ENCODE peak calls at places on chromosomes 4 and X, in seven cellular contexts. One of them, this sample, is unnamed.
A peak's percentile ranks its signal among the peaks of the same experiment; 100 is the strongest.

GRCh38 chr4:14338206-14338605 is 664.1 kb upstream of the CPEB2 start:
- DNase-seq in A549: no peak
- DNase-seq in breast epithelium: no peak
- DNase-seq in tibial nerve: no peak
- DNase-seq in IMR-90: peak; percentile 15
- DNase-seq in Peyer's patch: no peak
- DNase-seq in upper lobe of left lung: no peak
- DNase-seq in this sample: no peak

GRCh38 chr4:43816107-43816506 is 632.5 kb downstream of the KCTD8 start:
- DNase-seq in A549: no peak
- DNase-seq in breast epithelium: no peak
- DNase-seq in upper lobe of left lung: no peak
- DNase-seq in Peyer's patch: no peak
- DNase-seq in tibial nerve: no peak
- DNase-seq in IMR-90: no peak
- DNase-seq in this sample: no peak

GRCh38 chrX:125894947-125895346 is 271.1 kb downstream of the DCAF12L2 start:
- DNase-seq in IMR-90: no peak
- DNase-seq in Peyer's patch: no peak
- DNase-seq in A549: no peak
- DNase-seq in breast epithelium: no peak
- DNase-seq in tibial nerve: no peak
- DNase-seq in upper lobe of left lung: no peak
- DNase-seq in this sample: no peak

GRCh38 chr4:176320340-176320975 is 692 bp downstream of the SPCS3 start:
- DNase-seq in A549: peak; percentile 71
- DNase-seq in IMR-90: peak; percentile 84
- DNase-seq in tibial nerve: peak; percentile 83
- DNase-seq in breast epithelium: peak; percentile 81
- DNase-seq in Peyer's patch: peak; percentile 89
- DNase-seq in upper lobe of left lung: peak; percentile 93
- DNase-seq in this sample: peak; percentile 94

GRCh38 chr4:158163941-158164665 is 8.7 kb downstream of the GASK1B start:
- DNase-seq in A549: no peak
- DNase-seq in tibial nerve: no peak
- DNase-seq in Peyer's patch: no peak
- DNase-seq in breast epithelium: no peak
- DNase-seq in IMR-90: no peak
- DNase-seq in upper lobe of left lung: no peak
- DNase-seq in this sample: no peak

GRCh38 chrX:21295246-21295820 is 78.9 kb upstream of the CNKSR2 start:
- DNase-seq in breast epithelium: no peak
- DNase-seq in IMR-90: no peak
- DNase-seq in upper lobe of left lung: no peak
- DNase-seq in A549: peak; percentile 0
- DNase-seq in Peyer's patch: no peak
- DNase-seq in tibial nerve: no peak
- DNase-seq in this sample: no peak

GRCh38 chrX:112147206-112147605 is 64.6 kb upstream of the TRPC5 start:
- DNase-seq in tibial nerve: no peak
- DNase-seq in A549: peak; percentile 1
- DNase-seq in IMR-90: peak; percentile 29
- DNase-seq in breast epithelium: no peak
- DNase-seq in upper lobe of left lung: no peak
- DNase-seq in Peyer's patch: no peak
- DNase-seq in this sample: peak; percentile 20

GRCh38 chr4:38137080-38137479 is 176.9 kb downstream of the PTTG2 start:
- DNase-seq in upper lobe of left lung: no peak
- DNase-seq in A549: no peak
- DNase-seq in Peyer's patch: no peak
- DNase-seq in IMR-90: no peak
- DNase-seq in tibial nerve: no peak
- DNase-seq in breast epithelium: no peak
- DNase-seq in this sample: no peak

GRCh38 chr4:120299631-120300030 is 233.0 kb upstream of the MAD2L1 start:
- DNase-seq in upper lobe of left lung: no peak
- DNase-seq in A549: no peak
- DNase-seq in Peyer's patch: no peak
- DNase-seq in tibial nerve: no peak
- DNase-seq in breast epithelium: no peak
- DNase-seq in IMR-90: no peak
- DNase-seq in this sample: no peak

GRCh38 chrX:151177141-151178027 is 1.0 kb downstream of the GPR50 start:
- DNase-seq in breast epithelium: no peak
- DNase-seq in Peyer's patch: no peak
- DNase-seq in IMR-90: no peak
- DNase-seq in upper lobe of left lung: no peak
- DNase-seq in tibial nerve: no peak
- DNase-seq in A549: no peak
- DNase-seq in this sample: no peak

GRCh38 chrX:129833153-129834004 is 10.3 kb downstream of the ZDHHC9 start:
- DNase-seq in IMR-90: peak; percentile 73
- DNase-seq in A549: no peak
- DNase-seq in Peyer's patch: no peak
- DNase-seq in upper lobe of left lung: peak; percentile 27
- DNase-seq in tibial nerve: no peak
- DNase-seq in breast epithelium: no peak
- DNase-seq in this sample: no peak

GRCh38 chrX:44953734-44954502 is 80.9 kb downstream of the KDM6A start:
- DNase-seq in upper lobe of left lung: peak; percentile 71
- DNase-seq in breast epithelium: no peak
- DNase-seq in Peyer's patch: no peak
- DNase-seq in IMR-90: no peak
- DNase-seq in A549: no peak
- DNase-seq in tibial nerve: no peak
- DNase-seq in this sample: no peak

GRCh38 chrX:136880003-136880451 is 498 bp downstream of the RBMX start:
- DNase-seq in tibial nerve: peak; percentile 17
- DNase-seq in breast epithelium: no peak
- DNase-seq in A549: peak; percentile 18
- DNase-seq in upper lobe of left lung: peak; percentile 22
- DNase-seq in Peyer's patch: no peak
- DNase-seq in IMR-90: no peak
- DNase-seq in this sample: peak; percentile 48

GRCh38 chrX:111511477-111511876 is at the start of gene SERTM2:
- DNase-seq in A549: no peak
- DNase-seq in upper lobe of left lung: no peak
- DNase-seq in breast epithelium: no peak
- DNase-seq in IMR-90: peak; percentile 4
- DNase-seq in Peyer's patch: no peak
- DNase-seq in tibial nerve: no peak
- DNase-seq in this sample: no peak

GRCh38 chr4:47631161-47631560 is 146.1 kb downstream of the ATP10D start:
- DNase-seq in tibial nerve: no peak
- DNase-seq in Peyer's patch: no peak
- DNase-seq in upper lobe of left lung: no peak
- DNase-seq in breast epithelium: no peak
- DNase-seq in IMR-90: no peak
- DNase-seq in A549: no peak
- DNase-seq in this sample: no peak

GRCh38 chr4:78092850-78093249 is 35.7 kb downstream of the FRAS1 start:
- DNase-seq in breast epithelium: no peak
- DNase-seq in IMR-90: no peak
- DNase-seq in Peyer's patch: no peak
- DNase-seq in upper lobe of left lung: no peak
- DNase-seq in A549: no peak
- DNase-seq in tibial nerve: no peak
- DNase-seq in this sample: no peak

GRCh38 chr4:87121332-87122065 is 98.9 kb downstream of the KLHL8 start:
- DNase-seq in A549: no peak
- DNase-seq in IMR-90: peak; percentile 47
- DNase-seq in breast epithelium: no peak
- DNase-seq in tibial nerve: no peak
- DNase-seq in Peyer's patch: no peak
- DNase-seq in upper lobe of left lung: no peak
- DNase-seq in this sample: no peak

GRCh38 chr4:183132081-183132480 is 33.0 kb downstream of the WWC2 start:
- DNase-seq in Peyer's patch: no peak
- DNase-seq in A549: no peak
- DNase-seq in tibial nerve: no peak
- DNase-seq in IMR-90: no peak
- DNase-seq in breast epithelium: no peak
- DNase-seq in upper lobe of left lung: no peak
- DNase-seq in this sample: no peak

GRCh38 chrX:85359051-85359450 is 20.4 kb downstream of the POF1B start:
- DNase-seq in IMR-90: no peak
- DNase-seq in breast epithelium: no peak
- DNase-seq in A549: no peak
- DNase-seq in tibial nerve: no peak
- DNase-seq in Peyer's patch: no peak
- DNase-seq in upper lobe of left lung: no peak
- DNase-seq in this sample: no peak

GRCh38 chrX:75229774-75230173 is 44.1 kb upstream of the UPRT start:
- DNase-seq in Peyer's patch: no peak
- DNase-seq in upper lobe of left lung: no peak
- DNase-seq in tibial nerve: no peak
- DNase-seq in IMR-90: no peak
- DNase-seq in A549: no peak
- DNase-seq in breast epithelium: no peak
- DNase-seq in this sample: no peak

GRCh38 chr4:86586160-86586572 is 7.9 kb upstream of the PTPN13 start:
- DNase-seq in A549: peak; percentile 7
- DNase-seq in IMR-90: no peak
- DNase-seq in upper lobe of left lung: no peak
- DNase-seq in Peyer's patch: no peak
- DNase-seq in breast epithelium: no peak
- DNase-seq in tibial nerve: no peak
- DNase-seq in this sample: no peak

GRCh38 chr4:86451560-86452322 is 91.9 kb upstream of the MAPK10 start:
- DNase-seq in tibial nerve: no peak
- DNase-seq in breast epithelium: no peak
- DNase-seq in Peyer's patch: no peak
- DNase-seq in upper lobe of left lung: no peak
- DNase-seq in A549: peak; percentile 3
- DNase-seq in IMR-90: peak; percentile 30
- DNase-seq in this sample: no peak

GRCh38 chr4:30461218-30461617 is 259.0 kb upstream of the PCDH7 start:
- DNase-seq in A549: no peak
- DNase-seq in upper lobe of left lung: no peak
- DNase-seq in breast epithelium: no peak
- DNase-seq in IMR-90: no peak
- DNase-seq in tibial nerve: no peak
- DNase-seq in Peyer's patch: no peak
- DNase-seq in this sample: no peak

GRCh38 chr4:182922551-182923284 is 5.5 kb upstream of the DCTD start:
- DNase-seq in IMR-90: peak; percentile 84
- DNase-seq in upper lobe of left lung: no peak
- DNase-seq in A549: no peak
- DNase-seq in breast epithelium: no peak
- DNase-seq in Peyer's patch: no peak
- DNase-seq in tibial nerve: no peak
- DNase-seq in this sample: no peak

GRCh38 chr4:134365852-134366251 is 164.3 kb upstream of the PABPC4L start:
- DNase-seq in tibial nerve: no peak
- DNase-seq in A549: peak; percentile 30
- DNase-seq in breast epithelium: no peak
- DNase-seq in IMR-90: peak; percentile 10
- DNase-seq in upper lobe of left lung: no peak
- DNase-seq in Peyer's patch: no peak
- DNase-seq in this sample: no peak

GRCh38 chr4:125316781-125317525 is 2.2 kb downstream of the FAT4 start:
- DNase-seq in breast epithelium: no peak
- DNase-seq in tibial nerve: peak; percentile 18
- DNase-seq in upper lobe of left lung: no peak
- DNase-seq in IMR-90: peak; percentile 35
- DNase-seq in A549: peak; percentile 55
- DNase-seq in Peyer's patch: no peak
- DNase-seq in this sample: peak; percentile 46

GRCh38 chr4:154332681-154333421 is 158.7 kb downstream of the DCHS2 start:
- DNase-seq in IMR-90: peak; percentile 2
- DNase-seq in tibial nerve: peak; percentile 7
- DNase-seq in breast epithelium: no peak
- DNase-seq in Peyer's patch: peak; percentile 64
- DNase-seq in A549: peak; percentile 1
- DNase-seq in upper lobe of left lung: no peak
- DNase-seq in this sample: peak; percentile 25
- H3K4me3 ChIP-seq in IMR-90: peak overlapping the region; percentile 7
- H3K4me3 ChIP-seq in tibial nerve: no peak overlapping the region
- H3K4me3 ChIP-seq in breast epithelium: peak overlapping the region; percentile 14
- H3K4me3 ChIP-seq in Peyer's patch: peak overlapping the region; percentile 25
- H3K4me3 ChIP-seq in A549: no peak overlapping the region
- H3K4me3 ChIP-seq in upper lobe of left lung: peak overlapping the region; percentile 27
- H3K4me3 ChIP-seq in this sample: peak overlapping the region; percentile 14

GRCh38 chr4:60579335-60579734 is 620.8 kb upstream of the ADGRL3 start:
- DNase-seq in A549: no peak
- DNase-seq in breast epithelium: no peak
- DNase-seq in tibial nerve: no peak
- DNase-seq in Peyer's patch: no peak
- DNase-seq in upper lobe of left lung: no peak
- DNase-seq in IMR-90: peak; percentile 40
- DNase-seq in this sample: no peak

GRCh38 chr4:60575336-60575735 is 624.8 kb upstream of the ADGRL3 start:
- DNase-seq in IMR-90: no peak
- DNase-seq in tibial nerve: no peak
- DNase-seq in upper lobe of left lung: no peak
- DNase-seq in Peyer's patch: no peak
- DNase-seq in A549: no peak
- DNase-seq in breast epithelium: no peak
- DNase-seq in this sample: no peak
- TF ChIP-seq POLR2A in IMR-90: no peak
- TF ChIP-seq POLR2A in tibial nerve: no peak
- TF ChIP-seq POLR2A in upper lobe of left lung: no peak
- TF ChIP-seq POLR2A in Peyer's patch: no peak
- TF ChIP-seq POLR2A in A549: no peak
- TF ChIP-seq POLR2A in breast epithelium: no peak
- TF ChIP-seq POLR2A in this sample: no peak

DNA sequence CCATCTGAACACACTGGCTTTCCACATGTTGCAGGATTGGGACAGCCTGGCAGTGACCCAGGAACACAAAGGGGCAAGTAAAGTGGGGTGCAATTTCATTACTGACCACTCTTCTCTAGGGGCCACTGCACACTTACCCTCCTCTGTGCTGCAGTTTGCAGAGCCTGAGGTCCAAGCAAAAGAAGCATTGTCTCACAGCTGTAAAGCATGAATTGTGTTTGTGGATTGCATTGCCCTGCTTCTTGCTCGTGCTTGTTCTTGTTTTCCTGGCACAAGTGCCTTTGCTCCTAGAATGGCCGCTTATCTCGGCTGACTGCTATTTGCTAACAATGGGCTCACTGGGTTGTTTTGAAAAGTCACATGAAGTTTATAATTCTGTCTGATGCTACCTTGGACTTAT is 209.1 kb upstream of the JADE1 start:
- DNase-seq in tibial nerve: peak; percentile 25
- DNase-seq in upper lobe of left lung: peak; percentile 35
- DNase-seq in breast epithelium: no peak
- DNase-seq in A549: no peak
- DNase-seq in IMR-90: peak; percentile 25
- DNase-seq in Peyer's patch: no peak
- DNase-seq in this sample: no peak
- H3K4me3 ChIP-seq in tibial nerve: no peak overlapping the region
- H3K4me3 ChIP-seq in upper lobe of left lung: no peak overlapping the region
- H3K4me3 ChIP-seq in breast epithelium: no peak overlapping the region
- H3K4me3 ChIP-seq in A549: no peak overlapping the region
- H3K4me3 ChIP-seq in IMR-90: no peak overlapping the region
- H3K4me3 ChIP-seq in Peyer's patch: no peak overlapping the region
- H3K4me3 ChIP-seq in this sample: no peak overlapping the region

DNA sequence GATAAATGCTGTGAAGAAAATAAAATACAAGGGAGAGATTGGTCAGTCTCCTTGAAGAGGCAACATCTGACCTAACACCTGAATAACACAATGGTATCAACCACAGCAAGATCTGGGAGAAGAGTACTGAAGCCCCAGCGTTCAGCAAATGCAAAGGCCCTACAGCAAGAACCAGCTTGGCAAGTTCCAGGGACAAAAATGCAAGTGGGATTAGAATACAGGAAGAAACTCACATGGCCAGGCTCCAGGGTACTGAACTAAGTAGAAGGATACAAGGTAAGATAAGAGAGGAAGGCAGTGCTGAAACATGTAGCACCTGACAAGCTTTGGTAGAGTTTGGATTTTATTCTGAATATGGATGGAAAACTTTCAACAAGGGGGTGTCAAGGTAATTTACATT is 3.6 kb downstream of the SMIM14 start:
- DNase-seq in tibial nerve: no peak
- DNase-seq in Peyer's patch: peak; percentile 15
- DNase-seq in breast epithelium: no peak
- DNase-seq in A549: no peak
- DNase-seq in IMR-90: no peak
- DNase-seq in upper lobe of left lung: peak; percentile 84
- DNase-seq in this sample: no peak
- TF ChIP-seq POLR2A in tibial nerve: no peak
- TF ChIP-seq POLR2A in Peyer's patch: no peak
- TF ChIP-seq POLR2A in breast epithelium: no peak
- TF ChIP-seq POLR2A in A549: no peak
- TF ChIP-seq POLR2A in IMR-90: no peak
- TF ChIP-seq POLR2A in upper lobe of left lung: no peak
- TF ChIP-seq POLR2A in this sample: no peak